ENCODE peak calls at places on chromosomes 6 and 20, in six cellular contexts. M, F, S, X, V and T are unnamed samples.

GRCh38 chr6:53014744-53015143 is 19.7 kb upstream of the GSTA4 start:
- DNase-seq in M (no peak), F (no peak), S (no peak), X (no peak), V (peak), T (no peak)

GRCh38 chr20:16206817-16207216 is 366.4 kb downstream of the KIF16B start:
- DNase-seq in M (no peak), F (no peak), S (no peak), X (no peak), V (no peak), T (peak)

GRCh38 chr6:154592199-154592860 is 81.8 kb upstream of the CNKSR3 start:
- DNase-seq in M (no peak), F (no peak), S (no peak), X (no peak), V (no peak), T (no peak)

GRCh38 chr6:4637691-4638433 is 138.3 kb upstream of the CDYL start:
- DNase-seq in M (no peak), F (no peak), S (no peak), X (peak), V (peak), T (no peak)

GRCh38 chr6:32195902-32196681 is 3.6 kb upstream of the GPSM3 start:
- DNase-seq in M (peak), F (peak), S (peak), X (peak), V (peak), T (peak)

GRCh38 chr6:30002871-30003270 is 58.2 kb upstream of the POLR1H start:
- DNase-seq in M (no peak), F (no peak), S (no peak), X (no peak), V (peak), T (no peak)

GRCh38 chr6:42091718-42092023 is 41.3 kb downstream of the TAF8 start:
- DNase-seq in M (no peak), F (no peak), S (no peak), X (no peak), V (no peak), T (no peak)

GRCh38 chr6:44256291-44257006 is 879 bp downstream of the SLC35B2 start:
- DNase-seq in M (no peak), F (no peak), S (no peak), X (no peak), V (no peak), T (peak)

GRCh38 chr20:17612287-17612974 is 42.6 kb downstream of the DSTN start:
- DNase-seq in M (no peak), F (no peak), S (peak), X (peak), V (peak), T (peak)

GRCh38 chr20:18058661-18059467 is 1.1 kb upstream of the OVOL2 start:
- DNase-seq in M (no peak), F (no peak), S (no peak), X (no peak), V (no peak), T (peak)

GRCh38 chr6:136160255-136160654 is 89.9 kb downstream of the MTFR2 start:
- DNase-seq in M (no peak), F (no peak), S (no peak), X (no peak), V (no peak), T (no peak)

GRCh38 chr20:25376236-25376635 is 14.4 kb downstream of the ABHD12 start:
- DNase-seq in M (no peak), F (no peak), S (no peak), X (no peak), V (no peak), T (no peak)

GRCh38 chr6:35727206-35727934 is 9.5 kb upstream of the ARMC12 start:
- DNase-seq in M (no peak), F (peak), S (no peak), X (peak), V (peak), T (no peak)

GRCh38 chr6:33755070-33755869 is 8.6 kb upstream of the IP6K3 start:
- DNase-seq in M (no peak), F (no peak), S (no peak), X (no peak), V (no peak), T (no peak)

GRCh38 chr20:33933469-33933909 is 60.2 kb upstream of the RALY start:
- DNase-seq in M (no peak), F (peak), S (peak), X (peak), V (peak), T (no peak)

GRCh38 chr6:151807513-151808330 is at the start of gene ESR1:
- DNase-seq in M (peak), F (peak), S (no peak), X (peak), V (peak), T (peak)

GRCh38 chr6:143872211-143872610 is 7.9 kb downstream of the ZC2HC1B start:
- DNase-seq in M (no peak), F (no peak), S (no peak), X (no peak), V (no peak), T (no peak)

GRCh38 chr6:170286246-170286933 is 4.5 kb downstream of the DLL1 start:
- DNase-seq in M (no peak), F (peak), S (no peak), X (no peak), V (no peak), T (peak)

GRCh38 chr6:84639396-84639795 is 125.0 kb downstream of the TBX18 start:
- DNase-seq in M (no peak), F (no peak), S (no peak), X (no peak), V (no peak), T (no peak)

GRCh38 chr6:61842005-61842404 is 444.0 kb downstream of the KHDRBS2 start:
- DNase-seq in M (no peak), F (no peak), S (no peak), X (no peak), V (no peak), T (no peak)